ENCODE peak calls at places on chromosomes 3 and 15, in nine cellular contexts. W is sigmoid colon, C is body of pancreas, N is uterus, T is prostate gland, J is heart left ventricle, O is suprapubic skin, M is A549, X is transverse colon. S is an unnamed sample.

GRCh38 chr3:27606537-27606936 is 115.6 kb downstream of the EOMES start:
- DNase-seq in W (no peak), C (no peak), N (no peak), T (no peak), J (no peak), O (no peak), M (peak; percentile 39), X (no peak), S (no peak)

GRCh38 chr3:185656321-185656840 is 70.3 kb downstream of the SENP2 start:
- DNase-seq in W (peak; percentile 88), C (no peak), N (peak; percentile 79), T (no peak), J (peak; percentile 56), O (peak; percentile 83), M (no peak), X (peak; percentile 30), S (no peak)

GRCh38 chr3:9955067-9955502 is 2.9 kb upstream of the PRRT3 start:
- DNase-seq in W (no peak), C (peak; percentile 24), N (no peak), T (no peak), J (no peak), O (no peak), M (no peak), X (no peak), S (no peak)

GRCh38 chr3:25589104-25589782 is 75.5 kb downstream of the TOP2B start:
- DNase-seq in W (no peak), C (no peak), N (no peak), T (no peak), J (no peak), O (no peak), M (peak; percentile 29), X (no peak), S (no peak)

GRCh38 chr3:176570992-176571391 is 626.3 kb downstream of the TBL1XR1 start:
- DNase-seq in W (no peak), C (no peak), N (no peak), T (no peak), J (no peak), O (no peak), M (no peak), X (no peak), S (no peak)

GRCh38 chr15:48370460-48370859 is 39.2 kb downstream of the DUT start:
- DNase-seq in W (no peak), C (no peak), N (no peak), T (no peak), J (no peak), O (no peak), M (no peak), X (no peak), S (no peak)

GRCh38 chr3:29258161-29258560 is 22.7 kb upstream of the RBMS3 start:
- DNase-seq in W (no peak), C (no peak), N (no peak), T (no peak), J (no peak), O (no peak), M (no peak), X (no peak), S (no peak)

GRCh38 chr3:25547103-25547502 is 117.6 kb downstream of the TOP2B start:
- DNase-seq in W (no peak), C (no peak), N (no peak), T (no peak), J (no peak), O (no peak), M (no peak), X (no peak), S (no peak)

GRCh38 chr3:74055064-74055463 is 430.3 kb upstream of the PDZRN3 start:
- DNase-seq in W (no peak), C (no peak), N (no peak), T (no peak), J (no peak), O (no peak), M (no peak), X (no peak), S (no peak)

GRCh38 chr3:41682996-41683395 is 278.9 kb downstream of the ULK4 start:
- DNase-seq in W (no peak), C (no peak), N (no peak), T (no peak), J (no peak), O (no peak), M (no peak), X (no peak), S (no peak)

GRCh38 chr3:17771177-17772048 is 29.0 kb upstream of the TBC1D5 start:
- DNase-seq in W (no peak), C (no peak), N (no peak), T (no peak), J (no peak), O (no peak), M (peak; percentile 23), X (no peak), S (no peak)

GRCh38 chr15:74631935-74632560 is 16.4 kb downstream of the CLK3 start:
- DNase-seq in W (no peak), C (peak; percentile 67), N (peak; percentile 59), T (peak; percentile 50), J (peak; percentile 68), O (no peak), M (peak; percentile 40), X (peak; percentile 66), S (peak; percentile 71)

GRCh38 chr3:144380832-144381231 is 409.2 kb downstream of the DIPK2A start:
- DNase-seq in W (no peak), C (no peak), N (no peak), T (peak; percentile 10), J (no peak), O (no peak), M (no peak), X (no peak), S (no peak)

GRCh38 chr3:42493126-42493797 is 9.2 kb upstream of the VIPR1 start:
- DNase-seq in W (peak; percentile 48), C (no peak), N (no peak), T (no peak), J (no peak), O (peak; percentile 48), M (no peak), X (no peak), S (no peak)

GRCh38 chr3:122085666-122086065 is 30.5 kb downstream of the CD86 start:
- DNase-seq in W (no peak), C (no peak), N (no peak), T (no peak), J (no peak), O (no peak), M (no peak), X (no peak), S (no peak)

GRCh38 chr3:169278667-169279066 is 384.8 kb downstream of the MECOM start:
- DNase-seq in W (no peak), C (no peak), N (no peak), T (no peak), J (no peak), O (no peak), M (no peak), X (no peak), S (no peak)

GRCh38 chr15:70669006-70669602 is 94.3 kb downstream of the UACA start:
- DNase-seq in W (no peak), C (no peak), N (no peak), T (no peak), J (no peak), O (no peak), M (no peak), X (no peak), S (no peak)

GRCh38 chr3:120642368-120642948 is 39.6 kb downstream of the HGD start:
- DNase-seq in W (no peak), C (no peak), N (no peak), T (no peak), J (no peak), O (no peak), M (peak; percentile 85), X (no peak), S (no peak)
- TF ChIP-seq POLR2A in W (no peak), C (no peak), N (no peak), T (no peak), J (no peak), O (no peak), M (no peak), X (no peak), S (no peak)

DNA sequence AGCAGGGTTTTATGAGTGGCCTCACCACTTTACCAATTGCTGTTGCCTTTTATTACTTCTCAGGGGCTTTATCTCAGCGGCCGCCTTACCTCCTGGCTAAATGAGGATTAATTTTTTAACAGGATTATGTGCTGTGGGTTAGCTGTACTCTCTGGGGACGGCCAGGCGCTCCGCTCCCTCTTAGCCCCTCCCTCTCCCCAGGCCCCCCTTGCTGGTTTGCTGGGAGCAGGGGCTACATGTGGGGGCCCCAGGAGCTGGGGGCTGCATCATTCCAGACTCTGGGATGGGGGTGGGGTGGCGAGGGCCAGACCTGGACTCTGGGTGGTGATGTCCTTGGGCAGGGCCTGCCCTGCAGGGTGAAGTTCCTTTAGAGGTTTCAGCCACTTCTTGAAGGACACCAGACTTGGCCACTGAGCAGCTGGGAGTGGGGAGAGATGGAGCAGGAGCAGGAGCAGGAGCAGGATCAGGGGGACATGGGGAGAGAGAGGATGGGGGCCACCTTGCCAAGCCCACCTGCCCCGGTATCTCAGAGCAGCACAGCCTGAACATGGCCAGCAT is 196.1 kb downstream of the GOLGA6L6 start:
- DNase-seq in W (peak; percentile 69), C (no peak), N (no peak), T (no peak), J (no peak), O (peak; percentile 49), M (peak; percentile 9), X (no peak), S (peak; percentile 43)
- H3K9me3 ChIP-seq in W (peaks cover 11% of the 10 kb centered on the region), C (no peaks in the 10 kb centered on the region), N (peaks cover 8% of the 10 kb centered on the region), T (no peaks in the 10 kb centered on the region), J (peaks cover 3% of the 10 kb centered on the region), O (peaks cover 27% of the 10 kb centered on the region), M (peaks cover 78% of the 10 kb centered on the region), X (no peaks in the 10 kb centered on the region), S (no peaks in the 10 kb centered on the region)

DNA sequence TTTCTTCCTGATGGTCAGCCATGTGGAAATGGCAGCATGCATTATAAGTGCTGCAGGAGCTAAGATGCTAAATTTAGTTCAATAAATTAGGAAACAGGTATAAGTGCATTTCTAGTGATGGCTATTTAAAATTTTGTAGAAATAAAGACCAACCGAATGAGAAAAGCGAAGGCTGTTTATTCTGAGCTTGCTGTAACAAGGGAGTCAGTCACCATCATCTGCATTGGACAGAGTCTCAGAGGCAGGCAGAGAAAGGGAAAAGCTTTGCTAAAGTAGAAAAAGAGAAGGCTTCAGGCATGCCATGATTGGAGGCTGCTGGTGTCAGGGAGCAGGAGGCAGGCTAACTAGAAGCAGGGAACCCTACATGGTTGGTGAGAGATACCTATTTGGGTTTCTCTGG is 451.0 kb downstream of the EDEM1 start:
- DNase-seq in W (no peak), C (no peak), N (no peak), T (no peak), J (no peak), O (no peak), M (no peak), X (no peak), S (no peak)
- TF ChIP-seq POLR2A in W (no peak), C (no peak), N (no peak), T (no peak), J (no peak), O (no peak), M (no peak), X (no peak), S (no peak)

GRCh38 chr3:37229740-37230139 is 55.4 kb upstream of the LRRFIP2 start:
- DNase-seq in W (no peak), C (no peak), N (no peak), T (no peak), J (no peak), O (no peak), M (peak; percentile 47), X (peak; percentile 67), S (no peak)
- H3K9me3 ChIP-seq in W (no peaks in the 10 kb centered on the region), C (no peaks in the 10 kb centered on the region), N (no peaks in the 10 kb centered on the region), T (no peaks in the 10 kb centered on the region), J (no peaks in the 10 kb centered on the region), O (no peaks in the 10 kb centered on the region), M (no peaks in the 10 kb centered on the region), X (no peaks in the 10 kb centered on the region), S (no peaks in the 10 kb centered on the region)

GRCh38 chr3:50568947-50569749 is at the start of gene HEMK1:
- DNase-seq in W (peak; percentile 99), C (peak; percentile 98), N (peak; percentile 98), T (peak; percentile 97), J (peak; percentile 99), O (peak; percentile 99), M (peak; percentile 91), X (peak; percentile 99), S (peak; percentile 99)
- TF ChIP-seq POLR2A in W (peak; percentile 72), C (no peak), N (peak; percentile 63), T (peak; percentile 66), J (peak; percentile 34), O (peak; percentile 39), M (peak; percentile 23), X (peak; percentile 86), S (peak; percentile 46)

S was measured in Peyer's patch.